ENCODE peak calls at places on chromosomes 16 and 17, in four cellular contexts. J, W, Q and T are unnamed samples.

GRCh38 chr17:63592797-63593196 is 7.9 kb upstream of the TACO1 start:
- DNase-seq in W (no peak), J (no peak), Q (no peak), T (no peak)

GRCh38 chr17:76952402-76952801 is 84.2 kb downstream of the MGAT5B start:
- DNase-seq in W (no peak), Q (no peak), J (no peak), T (no peak)

GRCh38 chr16:50388491-50388890 is 19.7 kb upstream of the BRD7 start:
- DNase-seq in Q (no peak), W (no peak), J (no peak), T (no peak)

GRCh38 chr16:58307583-58308312 is 12.9 kb upstream of the PRSS54 start:
- DNase-seq in Q (no peak), J (no peak), W (no peak), T (no peak)

GRCh38 chr16:86375370-86375769 is 135.0 kb upstream of the FOXF1 start:
- DNase-seq in W (no peak), J (no peak), Q (no peak), T (no peak)

GRCh38 chr16:75957870-75958269 is 231.6 kb upstream of the CPHXL start:
- DNase-seq in J (no peak), W (no peak), Q (no peak), T (no peak)

GRCh38 chr16:3536271-3536671 is 35.5 kb downstream of the CLUAP1 start:
- DNase-seq in J (no peak), Q (no peak), W (no peak), T (no peak)

GRCh38 chr17:1933875-1934715 is 91.0 kb downstream of the RTN4RL1 start:
- DNase-seq in Q (no peak), W (no peak), J (no peak), T (no peak)

GRCh38 chr17:43740541-43740940 is 18.1 kb downstream of the SOST start:
- DNase-seq in W (no peak), Q (no peak), J (no peak), T (no peak)

GRCh38 chr17:56528636-56529170 is 64.8 kb upstream of the NOG start:
- DNase-seq in Q (no peak), W (no peak), J (no peak), T (no peak)

GRCh38 chr17:35808240-35808961 is 883 bp upstream of the TAF15 start:
- DNase-seq in J (no peak), Q (no peak), W (no peak), T (peak)

GRCh38 chr17:42458497-42459255 is at the start of gene ATP6V0A1:
- DNase-seq in J (peak), Q (peak), W (peak), T (peak)

GRCh38 chr17:83155128-83156081 is 76.0 kb downstream of the METRNL start:
- DNase-seq in J (no peak), Q (no peak), W (no peak), T (no peak)

GRCh38 chr17:38336838-38337237 is 6.9 kb downstream of the GPR179 start:
- DNase-seq in W (no peak), J (no peak), Q (no peak), T (no peak)

GRCh38 chr16:86786338-86786737 is 208.0 kb downstream of the FOXL1 start:
- DNase-seq in W (no peak), J (no peak), Q (no peak), T (no peak)

GRCh38 chr16:79918916-79919315 is 318.4 kb upstream of the MAF start:
- DNase-seq in J (no peak), W (no peak), Q (no peak), T (no peak)

GRCh38 chr16:48526058-48526957 is 83.7 kb downstream of the N4BP1 start:
- DNase-seq in Q (peak), J (no peak), W (no peak), T (no peak)

GRCh38 chr16:80620656-80621605 is 80.1 kb downstream of the DYNLRB2 start:
- DNase-seq in J (no peak), Q (no peak), W (no peak), T (no peak)

GRCh38 chr16:23452572-23453337 is at the start of gene COG7:
- DNase-seq in W (peak), Q (peak), J (peak), T (peak)

GRCh38 chr17:7233701-7234099 is 617 bp downstream of the DVL2 start:
- DNase-seq in Q (no peak), J (no peak), W (no peak), T (no peak)

GRCh38 chr16:24568392-24568791 is 29.0 kb downstream of the RBBP6 start:
- DNase-seq in W (no peak), J (no peak), Q (no peak), T (no peak)

GRCh38 chr16:49660647-49661046 is 195.3 kb downstream of the ZNF423 start:
- DNase-seq in Q (no peak), W (no peak), J (no peak), T (no peak)

GRCh38 chr16:84198401-84198800 is 7.4 kb downstream of the ADAD2 start:
- DNase-seq in J (no peak), Q (no peak), W (no peak), T (no peak)

GRCh38 chr16:67944690-67945391 is 921 bp upstream of the LCAT start:
- DNase-seq in J (no peak), Q (no peak), W (no peak), T (no peak)

GRCh38 chr17:40097931-40098845 is 2.2 kb downstream of the NR1D1 start:
- DNase-seq in W (peak), Q (no peak), J (no peak), T (no peak)

GRCh38 chr17:79923974-79924638 is 84.9 kb upstream of the CBX4 start:
- DNase-seq in Q (peak), W (no peak), J (peak), T (peak)

GRCh38 chr17:70919241-70919640 is 749.9 kb downstream of the KCNJ2 start:
- DNase-seq in W (no peak), Q (no peak), J (no peak), T (no peak)

GRCh38 chr16:57800213-57801097 is 1.8 kb downstream of the KIFC3 start:
- DNase-seq in W (no peak), J (no peak), Q (no peak), T (no peak)

GRCh38 chr17:4950075-4950756 is 703 bp upstream of the ENO3 start:
- DNase-seq in Q (peak), W (peak), J (no peak), T (peak)

GRCh38 chr17:8002646-8003593 is 505 bp downstream of the GUCY2D start:
- DNase-seq in Q (no peak), W (no peak), J (no peak), T (no peak)

GRCh38 chr16:89841275-89841674 is 13.0 kb downstream of the SPIRE2 start:
- DNase-seq in Q (peak), J (peak), W (no peak), T (no peak)